ENCODE peak calls at places on chromosomes 12 and 14, in four cellular contexts. H is fibroblast of pulmonary artery, G is breast epithelium, V is AG04449. B is an unnamed sample.

GRCh38 chr14:79510659-79511058 is 700.6 kb downstream of the DIO2 start:
- DNase-seq in H (peak), G (no peak), V (peak), B (no peak)

GRCh38 chr12:16828891-16829290 is 222.9 kb upstream of the LMO3 start:
- DNase-seq in H (no peak), G (no peak), V (no peak), B (no peak)

GRCh38 chr14:89388853-89389252 is 28.2 kb downstream of the FOXN3 start:
- DNase-seq in H (peak), G (no peak), V (no peak), B (no peak)

GRCh38 chr14:45716506-45716905 is 463.5 kb upstream of the MIS18BP1 start:
- DNase-seq in H (no peak), G (no peak), V (no peak), B (peak)

GRCh38 chr12:47397664-47398281 is 308.1 kb downstream of the RPAP3 start:
- DNase-seq in H (peak), G (no peak), V (no peak), B (peak)

GRCh38 chr14:92105845-92106094 is 612 bp downstream of the ATXN3 start:
- DNase-seq in H (peak), G (peak), V (no peak), B (peak)

GRCh38 chr14:100896369-100897060 is 7.0 kb downstream of the RTL1 start:
- DNase-seq in H (no peak), G (no peak), V (no peak), B (no peak)

GRCh38 chr12:4030938-4031702 is 157.9 kb upstream of the PARP11 start:
- DNase-seq in H (peak), G (peak), V (peak), B (peak)

GRCh38 chr14:37903561-37904191 is 304.0 kb upstream of the SSTR1 start:
- DNase-seq in H (peak), G (no peak), V (peak), B (peak)

GRCh38 chr12:12349711-12350665 is at the start of gene MANSC1:
- DNase-seq in H (peak), G (peak), V (no peak), B (peak)

GRCh38 chr12:52391618-52392002 is 6.2 kb upstream of the KRT84 start:
- DNase-seq in H (peak), G (peak), V (no peak), B (no peak)

GRCh38 chr14:78508023-78508422 is 337.9 kb downstream of the NRXN3 start:
- DNase-seq in H (no peak), G (no peak), V (no peak), B (no peak)

GRCh38 chr12:68976304-68976915 is 43.4 kb upstream of the CPM start:
- DNase-seq in H (no peak), G (no peak), V (no peak), B (no peak)

GRCh38 chr12:106138646-106139421 is at the start of gene NUAK1:
- DNase-seq in H (peak), G (no peak), V (no peak), B (no peak)

GRCh38 chr12:129961111-129961510 is 57.3 kb upstream of the TMEM132D start:
- DNase-seq in H (no peak), G (no peak), V (no peak), B (peak)

GRCh38 chr12:25320123-25321006 is 69.6 kb upstream of the KRAS start:
- DNase-seq in H (no peak), G (no peak), V (peak), B (no peak)

GRCh38 chr12:106213721-106214121 is 34.1 kb downstream of the CKAP4 start:
- DNase-seq in H (no peak), G (no peak), V (no peak), B (no peak)

GRCh38 chr12:71639341-71639760 is 24.3 kb downstream of the ZFC3H1 start:
- DNase-seq in H (no peak), G (no peak), V (no peak), B (peak)

GRCh38 chr12:53223391-53224267 is 8.4 kb downstream of the RARG start:
- DNase-seq in H (peak), G (no peak), V (no peak), B (peak)

GRCh38 chr12:97148941-97149559 is 242.0 kb downstream of the NEDD1 start:
- DNase-seq in H (peak), G (peak), V (no peak), B (no peak)
- TF ChIP-seq CTCF in H (peak), G (peak), V (peak), B (peak)

GRCh38 chr14:42011221-42011620 is 404.5 kb downstream of the LRFN5 start:
- DNase-seq in H (no peak), G (no peak), V (no peak), B (no peak)
- TF ChIP-seq CTCF in H (no peak), G (no peak), V (no peak), B (no peak)

DNA sequence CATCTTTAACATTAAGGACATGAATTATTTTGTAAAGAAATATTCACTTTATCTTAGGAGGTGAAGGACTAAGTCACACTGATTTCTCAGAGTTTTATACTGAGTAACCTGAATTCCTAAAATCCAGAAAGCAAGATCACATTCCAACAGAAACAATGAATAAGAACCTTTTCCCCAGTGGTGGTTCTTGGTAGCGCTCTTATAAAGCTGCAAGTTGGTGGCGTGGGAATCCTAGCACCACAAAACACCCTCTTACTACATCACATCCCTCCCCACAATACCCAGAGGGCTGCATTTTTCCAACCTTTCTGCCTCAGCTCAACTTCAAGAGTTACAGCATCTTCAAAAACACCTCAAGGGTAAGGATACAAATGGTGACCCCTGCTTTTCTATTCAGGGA is 44.0 kb upstream of the SMUG1 start:
- DNase-seq in H (peak), G (no peak), V (peak), B (no peak)
- TF ChIP-seq CTCF in H (peak), G (no peak), V (no peak), B (no peak)

GRCh38 chr12:118439068-118439467 is 62.7 kb downstream of the SUDS3 start:
- DNase-seq in H (no peak), G (no peak), V (no peak), B (no peak)

GRCh38 chr12:118430516-118430915 is 54.2 kb downstream of the SUDS3 start:
- DNase-seq in H (no peak), G (no peak), V (no peak), B (peak)

GRCh38 chr12:118432812-118433540 is 56.6 kb downstream of the SUDS3 start:
- DNase-seq in H (no peak), G (no peak), V (no peak), B (no peak)

GRCh38 chr12:118436986-118437385 is 60.6 kb downstream of the SUDS3 start:
- DNase-seq in H (peak), G (no peak), V (peak), B (no peak)

DNA sequence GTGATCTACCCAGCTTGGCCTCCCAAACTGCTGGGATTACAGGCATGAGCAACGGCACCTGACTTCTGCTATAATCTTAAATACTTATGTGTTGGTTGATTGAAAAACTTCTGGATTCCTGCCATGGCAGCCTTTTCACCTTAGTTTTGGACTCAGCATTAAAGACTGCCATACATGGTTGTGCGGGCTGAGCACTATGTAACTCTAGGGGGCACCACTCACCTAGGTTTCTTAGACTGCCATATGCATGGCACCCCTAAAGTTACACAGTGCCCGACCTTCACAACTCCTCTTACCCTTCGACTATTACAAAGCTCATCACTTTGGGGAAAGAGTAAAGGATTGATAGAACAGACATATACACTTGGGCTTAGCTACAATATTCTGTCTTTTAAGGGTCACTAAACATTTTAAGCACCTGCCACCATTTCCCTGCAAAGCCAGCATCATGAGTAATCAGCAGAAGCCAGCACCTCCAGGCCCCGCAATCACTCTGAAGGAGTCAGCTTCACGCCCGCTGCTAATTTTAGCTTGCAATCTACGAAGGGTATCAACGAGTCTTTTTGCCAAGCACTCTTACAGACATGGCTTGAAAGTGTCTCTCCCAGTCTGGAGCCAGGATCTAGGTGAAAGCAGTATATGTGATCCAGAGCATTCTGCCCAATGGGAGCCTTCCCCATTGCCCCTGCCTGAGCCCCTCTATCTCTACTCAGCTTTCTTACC is 59.8 kb downstream of the SUDS3 start:
- DNase-seq in H (no peak), G (no peak), V (no peak), B (no peak)
- TF ChIP-seq CTCF in H (no peak), G (no peak), V (no peak), B (peak)

DNA sequence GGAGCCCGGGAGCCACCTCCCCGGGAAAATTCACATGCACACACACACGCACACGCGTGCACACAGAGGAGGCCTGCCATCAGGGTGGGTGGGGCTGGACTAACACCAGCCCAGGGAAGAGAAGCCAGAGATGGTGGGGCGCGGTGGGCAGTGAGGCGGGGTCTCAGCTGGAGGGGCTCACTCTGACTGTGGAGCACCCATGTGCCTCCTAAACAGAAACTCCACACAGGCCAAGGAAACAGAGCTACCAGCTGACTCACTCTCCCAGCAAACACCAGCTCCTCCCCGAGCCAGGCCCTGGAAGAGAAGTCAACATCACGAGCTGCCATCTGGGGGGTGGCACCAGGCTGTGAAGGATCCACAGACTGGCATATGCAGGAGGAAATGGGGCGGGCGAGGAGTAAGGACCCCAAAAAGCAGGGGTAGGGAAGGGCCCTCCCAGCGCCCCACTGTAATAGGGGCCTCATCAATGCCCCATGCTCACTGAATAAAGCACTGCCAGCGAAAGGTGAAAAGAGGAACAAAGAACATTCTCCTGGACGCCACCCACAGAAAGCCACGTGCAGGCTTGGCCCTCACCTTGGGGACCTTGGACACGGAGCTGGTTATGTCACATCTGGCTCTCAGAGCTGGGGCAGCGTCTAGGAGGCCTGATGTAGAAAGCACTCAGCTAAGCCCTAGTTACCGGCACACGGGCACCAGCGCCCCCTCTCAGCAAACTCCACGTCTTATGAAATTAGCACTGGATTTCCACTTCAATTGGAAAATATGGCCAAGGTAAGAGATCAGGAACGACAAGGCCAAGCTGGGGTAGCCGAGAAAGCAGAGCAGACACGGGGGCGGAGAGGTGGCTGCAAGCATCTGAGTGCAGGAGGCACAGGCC is 8.4 kb upstream of the INF2 start:
- DNase-seq in H (peak), G (peak), V (no peak), B (no peak)
- TF ChIP-seq CTCF in H (peak), G (no peak), V (peak), B (peak)